ENCODE peak calls at places on chromosomes 12 and 14, in nine cellular contexts. One of them, this sample, is unnamed. For H3K36me3, the result is how much of the 10 kb centered on the place peaks cover.

GRCh38 chr12:115737895-115738294 is 539.6 kb downstream of the MED13L start:
- DNase-seq in adrenal gland: no peak
- DNase-seq in Panc1: no peak
- DNase-seq in naive thymus-derived CD4-positive, alpha-beta T cell: no peak
- DNase-seq in effector memory CD4-positive, alpha-beta T cell: no peak
- DNase-seq in left ventricle myocardium inferior: no peak
- DNase-seq in WERI-Rb-1: no peak
- DNase-seq in PC-3: no peak
- DNase-seq in HAP-1: no peak
- DNase-seq in this sample: no peak

GRCh38 chr12:116194935-116195431 is 82.5 kb downstream of the MED13L start:
- DNase-seq in WERI-Rb-1: no peak
- DNase-seq in adrenal gland: no peak
- DNase-seq in PC-3: no peak
- DNase-seq in naive thymus-derived CD4-positive, alpha-beta T cell: peak
- DNase-seq in effector memory CD4-positive, alpha-beta T cell: peak
- DNase-seq in Panc1: no peak
- DNase-seq in HAP-1: no peak
- DNase-seq in left ventricle myocardium inferior: no peak
- DNase-seq in this sample: no peak

GRCh38 chr12:24109381-24110039 is 160.0 kb upstream of the SOX5 start:
- DNase-seq in naive thymus-derived CD4-positive, alpha-beta T cell: no peak
- DNase-seq in Panc1: no peak
- DNase-seq in left ventricle myocardium inferior: no peak
- DNase-seq in HAP-1: no peak
- DNase-seq in WERI-Rb-1: no peak
- DNase-seq in PC-3: peak
- DNase-seq in adrenal gland: no peak
- DNase-seq in effector memory CD4-positive, alpha-beta T cell: no peak
- DNase-seq in this sample: no peak

GRCh38 chr14:40368314-40368713 is 936.1 kb upstream of the FBXO33 start:
- DNase-seq in Panc1: no peak
- DNase-seq in left ventricle myocardium inferior: no peak
- DNase-seq in adrenal gland: no peak
- DNase-seq in WERI-Rb-1: no peak
- DNase-seq in HAP-1: no peak
- DNase-seq in naive thymus-derived CD4-positive, alpha-beta T cell: no peak
- DNase-seq in PC-3: peak
- DNase-seq in effector memory CD4-positive, alpha-beta T cell: no peak
- DNase-seq in this sample: no peak

GRCh38 chr14:68659021-68659931 is 133.6 kb downstream of the ZFP36L1 start:
- DNase-seq in effector memory CD4-positive, alpha-beta T cell: no peak
- DNase-seq in WERI-Rb-1: peak
- DNase-seq in PC-3: no peak
- DNase-seq in naive thymus-derived CD4-positive, alpha-beta T cell: no peak
- DNase-seq in Panc1: no peak
- DNase-seq in HAP-1: no peak
- DNase-seq in left ventricle myocardium inferior: no peak
- DNase-seq in adrenal gland: no peak
- DNase-seq in this sample: no peak

GRCh38 chr12:106919910-106920544 is 35.7 kb upstream of the TMEM263 start:
- DNase-seq in HAP-1: peak
- DNase-seq in PC-3: peak
- DNase-seq in WERI-Rb-1: no peak
- DNase-seq in naive thymus-derived CD4-positive, alpha-beta T cell: peak
- DNase-seq in adrenal gland: peak
- DNase-seq in effector memory CD4-positive, alpha-beta T cell: no peak
- DNase-seq in left ventricle myocardium inferior: no peak
- DNase-seq in Panc1: no peak
- DNase-seq in this sample: no peak

GRCh38 chr14:33962016-33962415 is 11.1 kb upstream of the EGLN3 start:
- DNase-seq in Panc1: no peak
- DNase-seq in HAP-1: no peak
- DNase-seq in WERI-Rb-1: no peak
- DNase-seq in effector memory CD4-positive, alpha-beta T cell: no peak
- DNase-seq in left ventricle myocardium inferior: no peak
- DNase-seq in naive thymus-derived CD4-positive, alpha-beta T cell: no peak
- DNase-seq in adrenal gland: no peak
- DNase-seq in PC-3: no peak
- DNase-seq in this sample: no peak

GRCh38 chr12:57069522-57069921 is 9.1 kb downstream of the NEMP1 start:
- DNase-seq in Panc1: peak
- DNase-seq in effector memory CD4-positive, alpha-beta T cell: peak
- DNase-seq in naive thymus-derived CD4-positive, alpha-beta T cell: peak
- DNase-seq in PC-3: peak
- DNase-seq in left ventricle myocardium inferior: no peak
- DNase-seq in HAP-1: peak
- DNase-seq in adrenal gland: peak
- DNase-seq in WERI-Rb-1: peak
- DNase-seq in this sample: no peak

GRCh38 chr14:53411110-53411509 is 258.0 kb upstream of the DDHD1 start:
- DNase-seq in effector memory CD4-positive, alpha-beta T cell: no peak
- DNase-seq in Panc1: no peak
- DNase-seq in HAP-1: no peak
- DNase-seq in left ventricle myocardium inferior: no peak
- DNase-seq in WERI-Rb-1: no peak
- DNase-seq in adrenal gland: no peak
- DNase-seq in PC-3: no peak
- DNase-seq in naive thymus-derived CD4-positive, alpha-beta T cell: no peak
- DNase-seq in this sample: no peak

GRCh38 chr12:28782812-28783211 is 366.3 kb upstream of the FAR2 start:
- DNase-seq in WERI-Rb-1: no peak
- DNase-seq in PC-3: no peak
- DNase-seq in effector memory CD4-positive, alpha-beta T cell: no peak
- DNase-seq in Panc1: no peak
- DNase-seq in adrenal gland: no peak
- DNase-seq in left ventricle myocardium inferior: no peak
- DNase-seq in HAP-1: no peak
- DNase-seq in naive thymus-derived CD4-positive, alpha-beta T cell: no peak
- DNase-seq in this sample: no peak

GRCh38 chr14:69827560-69827959 is 30.5 kb upstream of the SLC10A1 start:
- DNase-seq in HAP-1: no peak
- DNase-seq in Panc1: no peak
- DNase-seq in PC-3: peak
- DNase-seq in effector memory CD4-positive, alpha-beta T cell: no peak
- DNase-seq in left ventricle myocardium inferior: no peak
- DNase-seq in naive thymus-derived CD4-positive, alpha-beta T cell: no peak
- DNase-seq in WERI-Rb-1: peak
- DNase-seq in adrenal gland: no peak
- DNase-seq in this sample: no peak

GRCh38 chr14:29169408-29169807 is 402.8 kb downstream of the FOXG1 start:
- DNase-seq in WERI-Rb-1: no peak
- DNase-seq in HAP-1: no peak
- DNase-seq in left ventricle myocardium inferior: no peak
- DNase-seq in Panc1: no peak
- DNase-seq in naive thymus-derived CD4-positive, alpha-beta T cell: no peak
- DNase-seq in PC-3: no peak
- DNase-seq in effector memory CD4-positive, alpha-beta T cell: no peak
- DNase-seq in adrenal gland: no peak
- DNase-seq in this sample: no peak

GRCh38 chr14:29168149-29168548 is 401.6 kb downstream of the FOXG1 start:
- DNase-seq in naive thymus-derived CD4-positive, alpha-beta T cell: no peak
- DNase-seq in WERI-Rb-1: no peak
- DNase-seq in effector memory CD4-positive, alpha-beta T cell: no peak
- DNase-seq in left ventricle myocardium inferior: no peak
- DNase-seq in HAP-1: peak
- DNase-seq in Panc1: no peak
- DNase-seq in PC-3: no peak
- DNase-seq in adrenal gland: no peak
- DNase-seq in this sample: no peak

GRCh38 chr14:29163109-29163508 is 396.5 kb downstream of the FOXG1 start:
- DNase-seq in HAP-1: no peak
- DNase-seq in Panc1: no peak
- DNase-seq in PC-3: no peak
- DNase-seq in WERI-Rb-1: no peak
- DNase-seq in adrenal gland: no peak
- DNase-seq in naive thymus-derived CD4-positive, alpha-beta T cell: no peak
- DNase-seq in left ventricle myocardium inferior: no peak
- DNase-seq in effector memory CD4-positive, alpha-beta T cell: no peak
- DNase-seq in this sample: no peak

GRCh38 chr14:29166507-29166906 is 399.9 kb downstream of the FOXG1 start:
- DNase-seq in WERI-Rb-1: no peak
- DNase-seq in left ventricle myocardium inferior: no peak
- DNase-seq in effector memory CD4-positive, alpha-beta T cell: no peak
- DNase-seq in naive thymus-derived CD4-positive, alpha-beta T cell: no peak
- DNase-seq in HAP-1: no peak
- DNase-seq in adrenal gland: no peak
- DNase-seq in Panc1: no peak
- DNase-seq in PC-3: peak
- DNase-seq in this sample: no peak
- H3K36me3 ChIP-seq in WERI-Rb-1: under half
- H3K36me3 ChIP-seq in left ventricle myocardium inferior: under half
- H3K36me3 ChIP-seq in effector memory CD4-positive, alpha-beta T cell: under half
- H3K36me3 ChIP-seq in naive thymus-derived CD4-positive, alpha-beta T cell: under half
- H3K36me3 ChIP-seq in HAP-1: under half
- H3K36me3 ChIP-seq in adrenal gland: under half
- H3K36me3 ChIP-seq in Panc1: under half
- H3K36me3 ChIP-seq in PC-3: under half
- H3K36me3 ChIP-seq in this sample: under half

DNA sequence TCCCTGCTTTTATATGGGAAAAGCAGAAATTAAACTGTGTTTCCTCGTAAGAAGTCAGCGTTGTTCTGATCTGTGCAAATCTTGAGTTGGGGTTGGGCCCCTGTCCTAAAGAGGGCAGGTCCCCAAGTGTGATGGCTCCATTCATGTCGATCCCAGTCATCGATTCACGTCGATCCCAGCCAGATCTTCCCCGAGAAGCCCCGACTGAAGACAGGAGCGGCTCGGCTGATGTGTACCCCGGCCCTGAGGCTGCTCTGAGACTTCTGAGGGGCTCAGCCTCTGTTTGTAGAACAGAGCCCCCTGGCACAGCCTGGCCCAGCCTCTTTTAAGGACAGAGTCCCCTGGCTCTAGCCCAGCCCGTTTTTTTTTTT is 9.3 kb downstream of the PGAM5 start:
- DNase-seq in naive thymus-derived CD4-positive, alpha-beta T cell: no peak
- DNase-seq in PC-3: no peak
- DNase-seq in left ventricle myocardium inferior: no peak
- DNase-seq in effector memory CD4-positive, alpha-beta T cell: no peak
- DNase-seq in adrenal gland: no peak
- DNase-seq in Panc1: no peak
- DNase-seq in WERI-Rb-1: no peak
- DNase-seq in HAP-1: no peak
- DNase-seq in this sample: no peak
- H3K36me3 ChIP-seq in naive thymus-derived CD4-positive, alpha-beta T cell: half or more
- H3K36me3 ChIP-seq in PC-3: half or more
- H3K36me3 ChIP-seq in left ventricle myocardium inferior: half or more
- H3K36me3 ChIP-seq in effector memory CD4-positive, alpha-beta T cell: half or more
- H3K36me3 ChIP-seq in adrenal gland: under half
- H3K36me3 ChIP-seq in Panc1: under half
- H3K36me3 ChIP-seq in WERI-Rb-1: half or more
- H3K36me3 ChIP-seq in HAP-1: half or more
- H3K36me3 ChIP-seq in this sample: half or more

DNA sequence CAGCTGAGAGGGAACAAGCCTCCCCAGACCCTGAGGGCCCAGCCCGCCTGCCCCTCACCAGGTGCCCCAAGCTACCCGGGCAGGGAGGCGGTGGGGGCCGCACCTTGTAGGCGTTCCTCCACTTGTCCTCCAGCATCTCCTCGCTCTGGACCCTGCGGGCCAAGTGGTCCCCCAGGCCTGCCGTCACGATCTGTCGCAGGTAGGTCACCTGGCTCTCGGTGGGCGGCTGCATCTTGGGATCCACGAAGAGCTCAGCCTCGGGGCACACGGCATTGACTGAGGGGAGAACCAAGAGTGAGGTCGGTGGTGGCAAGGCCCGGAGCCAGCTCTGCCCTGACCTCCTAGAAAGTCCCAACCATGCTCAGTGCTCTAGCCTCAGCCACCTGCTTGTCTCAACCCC is 36.6 kb downstream of the DHX37 start:
- DNase-seq in naive thymus-derived CD4-positive, alpha-beta T cell: no peak
- DNase-seq in left ventricle myocardium inferior: no peak
- DNase-seq in WERI-Rb-1: no peak
- DNase-seq in Panc1: no peak
- DNase-seq in HAP-1: no peak
- DNase-seq in adrenal gland: no peak
- DNase-seq in effector memory CD4-positive, alpha-beta T cell: no peak
- DNase-seq in PC-3: no peak
- DNase-seq in this sample: no peak
- H3K36me3 ChIP-seq in naive thymus-derived CD4-positive, alpha-beta T cell: half or more
- H3K36me3 ChIP-seq in left ventricle myocardium inferior: half or more
- H3K36me3 ChIP-seq in WERI-Rb-1: under half
- H3K36me3 ChIP-seq in Panc1: under half
- H3K36me3 ChIP-seq in HAP-1: half or more
- H3K36me3 ChIP-seq in adrenal gland: under half
- H3K36me3 ChIP-seq in effector memory CD4-positive, alpha-beta T cell: half or more
- H3K36me3 ChIP-seq in PC-3: half or more
- H3K36me3 ChIP-seq in this sample: under half

GRCh38 chr12:124174949-124175348 is 119.9 kb upstream of the RFLNA start:
- DNase-seq in WERI-Rb-1: no peak
- DNase-seq in adrenal gland: no peak
- DNase-seq in left ventricle myocardium inferior: no peak
- DNase-seq in PC-3: no peak
- DNase-seq in HAP-1: no peak
- DNase-seq in naive thymus-derived CD4-positive, alpha-beta T cell: no peak
- DNase-seq in effector memory CD4-positive, alpha-beta T cell: no peak
- DNase-seq in Panc1: no peak
- DNase-seq in this sample: no peak

GRCh38 chr12:124179936-124180605 is 114.8 kb upstream of the RFLNA start:
- DNase-seq in adrenal gland: no peak
- DNase-seq in WERI-Rb-1: no peak
- DNase-seq in effector memory CD4-positive, alpha-beta T cell: no peak
- DNase-seq in left ventricle myocardium inferior: no peak
- DNase-seq in HAP-1: no peak
- DNase-seq in PC-3: no peak
- DNase-seq in Panc1: no peak
- DNase-seq in naive thymus-derived CD4-positive, alpha-beta T cell: no peak
- DNase-seq in this sample: no peak

GRCh38 chr12:124177951-124178316 is 117.0 kb upstream of the RFLNA start:
- DNase-seq in WERI-Rb-1: no peak
- DNase-seq in left ventricle myocardium inferior: no peak
- DNase-seq in naive thymus-derived CD4-positive, alpha-beta T cell: no peak
- DNase-seq in Panc1: no peak
- DNase-seq in PC-3: no peak
- DNase-seq in effector memory CD4-positive, alpha-beta T cell: no peak
- DNase-seq in HAP-1: no peak
- DNase-seq in adrenal gland: no peak
- DNase-seq in this sample: no peak

GRCh38 chr12:124175731-124176130 is 119.2 kb upstream of the RFLNA start:
- DNase-seq in effector memory CD4-positive, alpha-beta T cell: no peak
- DNase-seq in adrenal gland: no peak
- DNase-seq in WERI-Rb-1: no peak
- DNase-seq in HAP-1: no peak
- DNase-seq in left ventricle myocardium inferior: no peak
- DNase-seq in Panc1: no peak
- DNase-seq in naive thymus-derived CD4-positive, alpha-beta T cell: no peak
- DNase-seq in PC-3: no peak
- DNase-seq in this sample: no peak

DNA sequence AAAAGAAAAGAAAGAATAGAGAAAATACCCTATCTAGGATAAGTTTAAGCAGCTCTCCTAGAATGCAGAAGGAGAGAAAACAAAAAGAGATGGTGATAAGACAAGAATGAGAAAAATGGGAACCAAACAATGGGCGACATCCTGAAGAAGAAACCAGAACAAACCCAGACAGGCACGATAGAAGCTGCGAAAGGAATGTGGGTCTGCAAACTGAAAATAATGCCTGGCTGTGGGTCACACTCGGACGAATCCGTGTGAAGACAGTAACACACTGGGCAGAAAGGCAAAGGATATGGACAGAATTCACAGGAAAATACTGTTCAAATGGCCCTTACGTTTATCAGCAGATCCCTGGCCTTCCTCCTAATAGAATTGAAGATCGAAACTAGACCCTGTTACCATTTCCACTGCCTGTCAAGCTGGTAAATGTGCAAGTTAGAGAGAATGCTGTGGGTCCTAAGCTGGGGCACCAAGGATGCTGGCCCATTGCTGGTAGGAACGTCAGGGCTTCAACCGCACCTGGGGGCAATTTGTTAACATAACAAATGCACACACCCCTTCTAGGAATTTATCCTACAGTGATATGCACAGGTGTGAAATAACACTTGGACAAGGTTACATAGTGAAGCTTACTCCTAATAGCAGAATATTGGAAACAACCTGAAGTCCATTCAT is 117.5 kb upstream of the RFLNA start:
- DNase-seq in HAP-1: no peak
- DNase-seq in Panc1: no peak
- DNase-seq in PC-3: no peak
- DNase-seq in WERI-Rb-1: no peak
- DNase-seq in left ventricle myocardium inferior: no peak
- DNase-seq in effector memory CD4-positive, alpha-beta T cell: no peak
- DNase-seq in adrenal gland: no peak
- DNase-seq in naive thymus-derived CD4-positive, alpha-beta T cell: no peak
- DNase-seq in this sample: no peak
- H3K36me3 ChIP-seq in HAP-1: under half
- H3K36me3 ChIP-seq in Panc1: under half
- H3K36me3 ChIP-seq in PC-3: under half
- H3K36me3 ChIP-seq in WERI-Rb-1: under half
- H3K36me3 ChIP-seq in left ventricle myocardium inferior: under half
- H3K36me3 ChIP-seq in effector memory CD4-positive, alpha-beta T cell: under half
- H3K36me3 ChIP-seq in adrenal gland: under half
- H3K36me3 ChIP-seq in naive thymus-derived CD4-positive, alpha-beta T cell: under half
- H3K36me3 ChIP-seq in this sample: under half

This sample was measured in thoracic aorta.